ENCODE peak calls at places on chromosomes 6 and 20, in ten cellular contexts. F is epithelial cell of esophagus, N is heart left ventricle, R is H1, H is pancreas, J is cardiac muscle cell, Y is lower leg skin, X is mucosa of descending colon, Q is ovary, S is fibroblast of lung. C is an unnamed sample.

GRCh38 chr6:91185072-91185471 is 598.2 kb upstream of the MAP3K7 start:
- DNase-seq in F (no peak), N (no peak), R (no peak), H (no peak), J (no peak), Y (no peak), X (no peak), Q (no peak), S (peak), C (no peak)

GRCh38 chr6:170162011-170162770 is 128.7 kb downstream of the DLL1 start:
- DNase-seq in F (no peak), N (no peak), R (no peak), H (no peak), J (no peak), Y (no peak), X (no peak), Q (peak), S (no peak), C (no peak)

GRCh38 chr6:33295621-33296369 is 2.9 kb downstream of the RGL2 start:
- DNase-seq in F (no peak), N (no peak), R (no peak), H (no peak), J (no peak), Y (no peak), X (no peak), Q (peak), S (no peak), C (no peak)

GRCh38 chr6:45718901-45719300 is 296.8 kb downstream of the CLIC5 start:
- DNase-seq in F (no peak), N (no peak), R (no peak), H (no peak), J (no peak), Y (no peak), X (no peak), Q (no peak), S (peak), C (no peak)

GRCh38 chr20:64253000-64253383 is 2.6 kb upstream of the PCMTD2 start:
- DNase-seq in F (no peak), N (no peak), R (no peak), H (no peak), J (no peak), Y (peak), X (no peak), Q (no peak), S (no peak), C (no peak)

GRCh38 chr20:37417146-37417856 is 71.4 kb downstream of the SRC start:
- DNase-seq in F (no peak), N (no peak), R (no peak), H (no peak), J (no peak), Y (no peak), X (no peak), Q (no peak), S (no peak), C (no peak)

GRCh38 chr6:139392834-139393233 is 18.4 kb upstream of the CITED2 start:
- DNase-seq in F (no peak), N (no peak), R (no peak), H (no peak), J (no peak), Y (no peak), X (no peak), Q (no peak), S (peak), C (no peak)

GRCh38 chr20:36116813-36117441 is 37.6 kb upstream of the EPB41L1 start:
- DNase-seq in F (peak), N (no peak), R (no peak), H (no peak), J (no peak), Y (no peak), X (no peak), Q (no peak), S (peak), C (no peak)

GRCh38 chr6:159490298-159490937 is 202.6 kb downstream of the SOD2 start:
- DNase-seq in F (peak), N (peak), R (no peak), H (no peak), J (no peak), Y (no peak), X (peak), Q (no peak), S (no peak), C (no peak)

GRCh38 chr20:5770987-5771318 is 20.8 kb downstream of the SHLD1 start:
- DNase-seq in F (no peak), N (no peak), R (no peak), H (no peak), J (no peak), Y (no peak), X (no peak), Q (no peak), S (no peak), C (no peak)

GRCh38 chr20:11734431-11734830 is 183.3 kb upstream of the BTBD3 start:
- DNase-seq in F (no peak), N (no peak), R (no peak), H (no peak), J (no peak), Y (no peak), X (no peak), Q (no peak), S (no peak), C (no peak)

GRCh38 chr6:6105472-6106036 is 98.8 kb upstream of the NRN1 start:
- DNase-seq in F (peak), N (no peak), R (peak), H (no peak), J (no peak), Y (no peak), X (peak), Q (no peak), S (no peak), C (no peak)

GRCh38 chr20:11921326-11921725 is 3.6 kb downstream of the BTBD3 start:
- DNase-seq in F (peak), N (no peak), R (no peak), H (no peak), J (no peak), Y (no peak), X (no peak), Q (no peak), S (no peak), C (no peak)

GRCh38 chr6:161829186-161829794 is 555.4 kb upstream of the AGPAT4 start:
- DNase-seq in F (no peak), N (no peak), R (no peak), H (no peak), J (no peak), Y (no peak), X (no peak), Q (no peak), S (peak), C (no peak)

GRCh38 chr20:46122071-46122470 is 4.0 kb downstream of the CD40 start:
- DNase-seq in F (peak), N (no peak), R (no peak), H (no peak), J (no peak), Y (peak), X (no peak), Q (no peak), S (peak), C (no peak)

GRCh38 chr6:44704240-44705150 is 317.0 kb downstream of the CDC5L start:
- DNase-seq in F (no peak), N (no peak), R (no peak), H (no peak), J (no peak), Y (no peak), X (no peak), Q (no peak), S (no peak), C (no peak)

GRCh38 chr6:111683749-111684267 is 78.1 kb upstream of the TRAF3IP2 start:
- DNase-seq in F (no peak), N (no peak), R (no peak), H (no peak), J (no peak), Y (no peak), X (no peak), Q (peak), S (peak), C (no peak)

GRCh38 chr6:2986722-2987196 is 12.9 kb upstream of the NQO2 start:
- DNase-seq in F (peak), N (no peak), R (no peak), H (no peak), J (no peak), Y (no peak), X (peak), Q (peak), S (peak), C (no peak)

GRCh38 chr6:22194188-22194921 is 102.5 kb downstream of the PRL start:
- DNase-seq in F (peak), N (no peak), R (no peak), H (no peak), J (no peak), Y (no peak), X (no peak), Q (no peak), S (peak), C (no peak)

GRCh38 chr6:39210437-39210836 is 18.8 kb downstream of the KCNK5 start:
- DNase-seq in F (no peak), N (no peak), R (no peak), H (no peak), J (no peak), Y (no peak), X (no peak), Q (no peak), S (no peak), C (no peak)

GRCh38 chr6:142292191-142292924 is 9.4 kb upstream of the ADGRG6 start:
- DNase-seq in F (no peak), N (no peak), R (no peak), H (no peak), J (no peak), Y (no peak), X (no peak), Q (no peak), S (no peak), C (no peak)

DNA sequence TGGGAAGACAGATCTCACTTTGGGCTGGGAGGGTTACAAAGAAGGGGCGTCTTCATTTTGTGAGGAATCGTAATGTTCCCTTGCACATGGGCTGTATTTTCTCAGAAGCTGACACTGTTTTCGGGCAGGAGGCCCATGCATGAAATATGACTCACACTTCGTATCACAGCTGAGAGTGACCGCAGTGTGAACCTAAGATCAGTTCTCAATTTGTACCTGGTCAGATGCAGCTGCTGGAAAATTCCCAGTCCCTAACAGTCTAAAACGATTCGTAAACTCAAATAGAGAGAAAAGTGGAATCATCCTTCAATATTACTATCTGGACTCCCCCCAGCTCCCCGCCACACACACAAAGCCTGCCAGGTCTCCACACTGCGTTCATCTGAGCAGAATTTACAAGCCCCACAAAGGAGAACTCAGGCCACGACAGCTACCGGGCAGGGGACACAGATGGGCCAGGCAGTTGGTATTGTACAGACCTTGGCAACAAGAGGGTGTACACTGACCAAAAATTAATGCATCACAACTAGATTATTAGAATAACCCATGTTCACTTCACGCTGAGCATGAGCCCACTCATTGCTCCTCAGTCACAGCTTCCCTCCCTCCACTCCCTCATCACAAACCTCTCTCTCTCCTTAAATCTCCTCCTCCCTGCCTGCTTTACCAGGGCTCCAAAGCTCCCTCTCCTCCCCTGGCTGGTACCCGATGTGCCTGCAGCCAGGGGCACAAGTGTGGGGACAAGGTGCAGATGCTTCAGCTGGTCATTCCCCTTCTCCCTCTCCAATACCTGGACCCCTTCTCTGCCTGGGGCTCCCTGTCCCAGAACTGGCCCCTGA is 488.4 kb downstream of the PREX1 start:
- DNase-seq in F (no peak), N (no peak), R (no peak), H (no peak), J (no peak), Y (peak), X (peak), Q (peak), S (peak), C (peak)
- H3K4me3 ChIP-seq in F (no peak), N (no peak), R (no peak), H (no peak), J (no peak), Y (no peak), X (no peak), Q (no peak), S (no peak), C (no peak)

DNA sequence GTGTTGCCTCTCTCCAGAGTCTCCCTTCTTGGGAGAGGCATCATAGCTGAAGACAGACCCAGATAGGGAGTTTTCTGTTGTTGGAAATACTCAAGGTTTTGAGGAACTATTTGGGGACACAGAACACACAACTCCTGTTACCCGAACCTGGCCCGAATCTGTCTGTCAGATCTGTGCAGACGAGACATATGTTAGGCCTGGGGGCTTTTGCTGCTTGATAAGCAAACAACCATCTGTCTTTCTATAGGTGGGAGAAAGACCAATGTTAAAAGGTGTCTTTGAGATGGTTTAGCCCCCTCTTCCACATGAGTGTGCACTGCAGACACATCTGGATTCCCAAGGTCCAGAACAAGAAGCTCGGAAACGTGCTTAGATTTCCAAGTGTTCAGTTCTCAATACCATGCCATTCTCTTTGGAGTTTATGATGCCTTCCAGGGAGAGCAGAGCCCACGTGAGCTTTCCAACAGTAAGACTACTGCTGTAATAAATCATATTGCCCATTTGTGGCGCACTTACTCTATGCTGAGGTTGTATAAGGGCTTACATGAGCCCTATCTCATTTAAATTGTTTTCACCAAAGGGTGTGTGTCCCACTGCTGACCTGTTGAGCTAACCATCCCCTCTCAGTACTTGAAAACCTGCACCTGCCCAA is 3.8 kb upstream of the STX16 start:
- DNase-seq in F (no peak), N (no peak), R (peak), H (no peak), J (no peak), Y (no peak), X (no peak), Q (no peak), S (no peak), C (no peak)
- TF ChIP-seq CTCF in F (no peak), N (no peak), R (no peak), H (no peak), J (no peak), Y (no peak), X (no peak), Q (no peak), S (no peak), C (no peak)

GRCh38 chr6:104229057-104229456 is 630.7 kb downstream of the HACE1 start:
- DNase-seq in F (no peak), N (no peak), R (no peak), H (no peak), J (no peak), Y (no peak), X (no peak), Q (no peak), S (no peak), C (no peak)

GRCh38 chr6:104226798-104227444 is 632.8 kb downstream of the HACE1 start:
- DNase-seq in F (no peak), N (no peak), R (no peak), H (no peak), J (peak), Y (no peak), X (no peak), Q (no peak), S (no peak), C (peak)

DNA sequence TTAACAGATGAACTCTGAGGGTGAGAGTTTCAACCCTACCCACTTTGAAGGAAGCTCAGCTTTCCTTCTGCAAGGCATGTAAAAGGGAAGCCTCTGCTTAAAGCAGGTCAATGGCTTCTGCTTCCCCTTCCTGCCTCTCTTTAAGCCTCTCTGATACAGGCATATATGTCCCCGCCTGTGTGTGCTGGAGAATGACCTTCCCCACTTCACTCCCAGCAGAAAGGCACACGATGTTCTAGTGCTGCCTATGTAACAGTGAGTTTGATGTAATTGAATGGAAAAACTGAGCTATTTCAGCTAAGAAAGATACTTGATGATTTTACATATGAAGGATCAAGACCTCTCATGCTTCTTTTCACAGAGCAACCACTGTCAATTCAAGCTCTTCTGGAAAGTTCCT is 632.2 kb downstream of the HACE1 start:
- DNase-seq in F (no peak), N (no peak), R (no peak), H (no peak), J (peak), Y (no peak), X (no peak), Q (no peak), S (no peak), C (no peak)
- H3K4me3 ChIP-seq in F (no peak), N (no peak), R (no peak), H (no peak), J (no peak), Y (no peak), X (no peak), Q (no peak), S (no peak), C (no peak)

DNA sequence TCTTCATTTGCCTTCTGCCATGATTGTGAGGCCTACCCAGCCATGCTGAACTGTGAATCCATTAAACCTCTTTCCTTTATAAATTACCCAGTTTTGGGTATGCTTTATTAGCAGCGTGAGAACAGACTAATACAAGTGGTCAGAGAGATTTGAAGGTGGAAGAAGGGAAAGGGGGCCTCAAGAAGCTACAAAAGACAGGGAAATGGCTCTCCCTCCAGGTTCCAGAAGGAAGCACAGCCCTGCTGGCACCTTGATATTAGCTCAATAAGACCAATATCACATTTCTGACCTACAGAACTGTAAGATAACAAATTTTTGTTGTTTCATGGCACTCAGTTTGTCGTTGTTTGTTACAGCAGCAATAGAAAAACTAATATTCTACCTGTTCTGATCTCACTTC is 536.5 kb upstream of the MARCKS start:
- DNase-seq in F (no peak), N (no peak), R (no peak), H (no peak), J (no peak), Y (no peak), X (no peak), Q (no peak), S (no peak), C (no peak)
- TF ChIP-seq CTCF in F (no peak), N (no peak), R (peak), H (no peak), J (no peak), Y (no peak), X (no peak), Q (no peak), S (no peak), C (no peak)

GRCh38 chr6:20437639-20438038 is 36.0 kb downstream of the E2F3 start:
- DNase-seq in F (no peak), N (no peak), R (no peak), H (no peak), J (no peak), Y (no peak), X (no peak), Q (no peak), S (no peak), C (no peak)

GRCh38 chr6:20438462-20439070 is 36.9 kb downstream of the E2F3 start:
- DNase-seq in F (no peak), N (no peak), R (no peak), H (no peak), J (no peak), Y (no peak), X (no peak), Q (no peak), S (no peak), C (no peak)

GRCh38 chr6:20441236-20441635 is 39.6 kb downstream of the E2F3 start:
- DNase-seq in F (no peak), N (no peak), R (no peak), H (no peak), J (no peak), Y (no peak), X (no peak), Q (no peak), S (no peak), C (no peak)

GRCh38 chr6:20440291-20440690 is 38.6 kb downstream of the E2F3 start:
- DNase-seq in F (no peak), N (no peak), R (no peak), H (no peak), J (no peak), Y (no peak), X (no peak), Q (no peak), S (no peak), C (no peak)

GRCh38 chr6:20439558-20439957 is 37.9 kb downstream of the E2F3 start:
- DNase-seq in F (no peak), N (no peak), R (no peak), H (no peak), J (no peak), Y (no peak), X (no peak), Q (no peak), S (no peak), C (no peak)
- H3K4me3 ChIP-seq in F (no peak), N (no peak), R (no peak), H (no peak), J (no peak), Y (no peak), X (no peak), Q (no peak), S (no peak), C (no peak)

C was measured in retinal pigment epithelial cell.